ENCODE peak calls at places on chromosome 2, in ten cellular contexts. Z is activated T-cell treated with anti-CD3 and anti-CD28 coated beads for 1 hour; R is DMS 273 treated with DMSO at 0.1 percent for 48 hours; I is Right ventricle myocardium inferior; D is skeletal muscle cell; A is EH; Y is astrocyte of the spinal cord; F is H9; E is A549; S is effector memory CD4-positive, alpha-beta T cell. Q is an unnamed sample.

GRCh38 chr2:10087360-10087759 is 7.1 kb upstream of the CYS1 start:
- DNase-seq in Z (no peak), R (no peak), I (no peak), D (no peak), A (no peak), Y (no peak), F (no peak), E (no peak), S (no peak), Q (peak)

GRCh38 chr2:217934321-217935131 is 68.3 kb downstream of the TNS1 start:
- DNase-seq in Z (no peak), R (peak), I (peak), D (peak), A (peak), Y (peak), F (no peak), E (peak), S (no peak), Q (no peak)

GRCh38 chr2:74544634-74545033 is 9.1 kb downstream of the LOXL3 start:
- DNase-seq in Z (no peak), R (no peak), I (no peak), D (no peak), A (no peak), Y (no peak), F (no peak), E (peak), S (no peak), Q (no peak)

GRCh38 chr2:97728091-97728596 is 14.8 kb downstream of the ZAP70 start:
- DNase-seq in Z (no peak), R (peak), I (peak), D (peak), A (no peak), Y (no peak), F (no peak), E (no peak), S (no peak), Q (no peak)

GRCh38 chr2:98170076-98170475 is 83.1 kb downstream of the VWA3B start:
- DNase-seq in Z (no peak), R (no peak), I (no peak), D (no peak), A (no peak), Y (no peak), F (no peak), E (no peak), S (no peak), Q (no peak)

GRCh38 chr2:23988371-23988770 is 21.5 kb upstream of the MFSD2B start:
- DNase-seq in Z (no peak), R (no peak), I (no peak), D (no peak), A (peak), Y (no peak), F (no peak), E (peak), S (no peak), Q (no peak)

GRCh38 chr2:124024491-124025348 is at the start of gene CNTNAP5:
- DNase-seq in Z (no peak), R (peak), I (peak), D (no peak), A (peak), Y (peak), F (peak), E (no peak), S (no peak), Q (peak)

GRCh38 chr2:61368687-61369665 is 101.9 kb downstream of the USP34 start:
- DNase-seq in Z (no peak), R (no peak), I (no peak), D (no peak), A (no peak), Y (no peak), F (no peak), E (no peak), S (no peak), Q (no peak)

GRCh38 chr2:3557588-3558204 is 437 bp downstream of the RNASEH1 start:
- DNase-seq in Z (no peak), R (no peak), I (no peak), D (no peak), A (no peak), Y (no peak), F (no peak), E (no peak), S (no peak), Q (no peak)

GRCh38 chr2:46284812-46285211 is 12.4 kb upstream of the EPAS1 start:
- DNase-seq in Z (no peak), R (no peak), I (no peak), D (no peak), A (no peak), Y (no peak), F (no peak), E (no peak), S (no peak), Q (no peak)

GRCh38 chr2:24855703-24856102 is 62.5 kb downstream of the CENPO start:
- DNase-seq in Z (no peak), R (peak), I (no peak), D (peak), A (peak), Y (peak), F (no peak), E (no peak), S (no peak), Q (no peak)

GRCh38 chr2:177334940-177335543 is 57.5 kb upstream of the AGPS start:
- DNase-seq in Z (no peak), R (peak), I (no peak), D (no peak), A (peak), Y (peak), F (no peak), E (peak), S (no peak), Q (peak)

GRCh38 chr2:100180503-100180902 is 38.1 kb upstream of the AFF3 start:
- DNase-seq in Z (no peak), R (no peak), I (no peak), D (no peak), A (no peak), Y (no peak), F (peak), E (no peak), S (no peak), Q (no peak)

GRCh38 chr2:228768818-228769217 is 502.3 kb downstream of the PID1 start:
- DNase-seq in Z (no peak), R (no peak), I (no peak), D (peak), A (peak), Y (peak), F (no peak), E (no peak), S (no peak), Q (no peak)

Q was measured in NCI-H187.